ENCODE peak calls at places on chromosome 1, in six cellular contexts. Y is CD4-positive, alpha-beta T cell; M is SK-N-SH; S is heart left ventricle; Q is upper lobe of left lung; P is cardiac muscle cell. I is an unnamed sample.
A peak's percentile ranks its signal among the peaks of the same experiment; 100 is the strongest.

GRCh38 chr1:101284021-101284420 is 47.2 kb downstream of the S1PR1 start:
- DNase-seq in Y (peak; percentile 52), M (no peak), S (no peak), Q (no peak), P (no peak), I (no peak)

GRCh38 chr1:89962024-89962741 is 32.7 kb upstream of the ZNF326 start:
- DNase-seq in Y (no peak), M (no peak), S (no peak), Q (no peak), P (no peak), I (no peak)

GRCh38 chr1:12143631-12144155 is 23.1 kb upstream of the TNFRSF1B start:
- DNase-seq in Y (no peak), M (no peak), S (peak; percentile 88), Q (peak; percentile 92), P (no peak), I (no peak)

GRCh38 chr1:40036574-40036973 is 4.0 kb upstream of the CAP1 start:
- DNase-seq in Y (no peak), M (peak; percentile 27), S (peak; percentile 90), Q (no peak), P (no peak), I (no peak)

GRCh38 chr1:211736351-211736915 is 61.0 kb upstream of the NEK2 start:
- DNase-seq in Y (no peak), M (no peak), S (no peak), Q (no peak), P (no peak), I (no peak)

GRCh38 chr1:61674221-61674620 is 50.7 kb downstream of the TM2D1 start:
- DNase-seq in Y (no peak), M (no peak), S (no peak), Q (peak; percentile 57), P (no peak), I (no peak)

GRCh38 chr1:16441312-16441641 is 753 bp downstream of the NECAP2 start:
- DNase-seq in Y (no peak), M (no peak), S (no peak), Q (no peak), P (no peak), I (no peak)

GRCh38 chr1:58922302-58923089 is 138.6 kb upstream of the JUN start:
- DNase-seq in Y (peak; percentile 43), M (no peak), S (peak; percentile 75), Q (peak; percentile 90), P (peak; percentile 43), I (peak; percentile 40)

GRCh38 chr1:48402619-48403018 is 69.4 kb downstream of the SPATA6 start:
- DNase-seq in Y (no peak), M (no peak), S (no peak), Q (no peak), P (no peak), I (no peak)

GRCh38 chr1:111507411-111508201 is 4.2 kb upstream of the ADORA3 start:
- DNase-seq in Y (peak; percentile 62), M (peak; percentile 57), S (peak; percentile 89), Q (peak; percentile 85), P (peak; percentile 76), I (no peak)

GRCh38 chr1:197027359-197027758 is 39.7 kb downstream of the F13B start:
- DNase-seq in Y (no peak), M (no peak), S (no peak), Q (no peak), P (no peak), I (no peak)

GRCh38 chr1:205124726-205125125 is 2.9 kb upstream of the RBBP5 start:
- DNase-seq in Y (no peak), M (no peak), S (no peak), Q (no peak), P (no peak), I (no peak)

GRCh38 chr1:167762061-167762746 is 40.4 kb downstream of the MPZL1 start:
- DNase-seq in Y (no peak), M (no peak), S (no peak), Q (no peak), P (no peak), I (no peak)

GRCh38 chr1:180720753-180721152 is 88.9 kb downstream of the XPR1 start:
- DNase-seq in Y (no peak), M (no peak), S (no peak), Q (no peak), P (no peak), I (no peak)

GRCh38 chr1:55400560-55400959 is 185.4 kb upstream of the USP24 start:
- DNase-seq in Y (no peak), M (peak; percentile 34), S (no peak), Q (no peak), P (no peak), I (no peak)

GRCh38 chr1:180230416-180230790 is 339 bp downstream of the LHX4 start:
- DNase-seq in Y (no peak), M (no peak), S (no peak), Q (no peak), P (no peak), I (no peak)

GRCh38 chr1:202725541-202725940 is 15.3 kb upstream of the SYT2 start:
- DNase-seq in Y (no peak), M (no peak), S (no peak), Q (no peak), P (no peak), I (no peak)

GRCh38 chr1:31705080-31705866 is 1.5 kb upstream of the COL16A1 start:
- DNase-seq in Y (peak; percentile 51), M (peak; percentile 62), S (peak; percentile 58), Q (peak; percentile 48), P (peak; percentile 51), I (peak; percentile 47)

GRCh38 chr1:32332290-32333079 is 3.5 kb downstream of the MARCKSL1 start:
- DNase-seq in Y (no peak), M (no peak), S (no peak), Q (no peak), P (peak; percentile 13), I (no peak)

GRCh38 chr1:246641394-246641793 is 75.1 kb downstream of the CNST start:
- DNase-seq in Y (no peak), M (no peak), S (no peak), Q (no peak), P (no peak), I (no peak)

GRCh38 chr1:176466514-176466913 is 3.5 kb downstream of the PAPPA2 start:
- DNase-seq in Y (no peak), M (peak; percentile 21), S (no peak), Q (no peak), P (peak; percentile 43), I (no peak)

GRCh38 chr1:221069178-221069903 is 190.1 kb downstream of the HLX start:
- DNase-seq in Y (no peak), M (no peak), S (no peak), Q (no peak), P (no peak), I (no peak)

GRCh38 chr1:197462539-197462938 is 194.5 kb downstream of the CRB1 start:
- DNase-seq in Y (no peak), M (no peak), S (no peak), Q (no peak), P (no peak), I (no peak)

GRCh38 chr1:96538883-96539282 is 182.7 kb upstream of the PTBP2 start:
- DNase-seq in Y (no peak), M (peak; percentile 55), S (peak; percentile 31), Q (no peak), P (peak; percentile 12), I (no peak)

GRCh38 chr1:110768595-110768994 is 93.9 kb upstream of the KCNA3 start:
- DNase-seq in Y (no peak), M (no peak), S (no peak), Q (no peak), P (no peak), I (no peak)

GRCh38 chr1:7505871-7506676 is 265.0 kb upstream of the VAMP3 start:
- DNase-seq in Y (no peak), M (no peak), S (peak; percentile 8), Q (no peak), P (peak; percentile 67), I (no peak)

GRCh38 chr1:176843352-176844297 is 320.9 kb downstream of the ASTN1 start:
- DNase-seq in Y (no peak), M (peak; percentile 37), S (no peak), Q (no peak), P (peak; percentile 65), I (no peak)

GRCh38 chr1:43834280-43835140 is 99.1 kb upstream of the ARTN start:
- DNase-seq in Y (no peak), M (no peak), S (peak; percentile 38), Q (peak; percentile 46), P (no peak), I (no peak)

GRCh38 chr1:104945406-104945805 is 1195.7 kb downstream of the AMY1C start:
- DNase-seq in Y (no peak), M (no peak), S (no peak), Q (no peak), P (no peak), I (no peak)

GRCh38 chr1:104946558-104947210 is 1197.0 kb downstream of the AMY1C start:
- DNase-seq in Y (no peak), M (no peak), S (no peak), Q (no peak), P (no peak), I (no peak)
- H3K9me3 ChIP-seq in Y (peaks cover 4% of the 10 kb centered on the region), M (no peaks in the 10 kb centered on the region), S (peaks cover 8% of the 10 kb centered on the region), Q (no peaks in the 10 kb centered on the region), P (no peaks in the 10 kb centered on the region), I (no peaks in the 10 kb centered on the region)

DNA sequence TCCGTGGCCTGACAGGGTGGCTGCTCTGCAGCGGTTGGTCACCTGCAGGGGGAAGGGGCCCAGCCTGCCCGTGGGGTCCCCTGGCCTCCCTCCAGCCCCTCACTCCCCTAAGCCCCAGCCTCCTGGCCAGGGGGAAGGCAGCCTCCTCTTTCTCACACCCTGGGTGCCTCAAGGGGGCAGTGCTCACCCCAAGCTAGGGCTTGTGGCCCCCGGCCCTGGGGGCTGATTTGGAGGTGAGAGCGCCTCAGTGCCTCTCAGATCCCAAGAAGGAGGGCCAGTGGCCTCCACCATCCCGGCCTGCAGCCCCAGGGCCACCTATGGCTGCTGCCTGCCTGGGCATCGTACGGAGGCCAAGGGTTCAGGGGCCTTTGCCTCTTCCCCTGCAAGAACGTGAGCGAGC is 66.4 kb upstream of the TTC34 start:
- DNase-seq in Y (no peak), M (no peak), S (no peak), Q (no peak), P (no peak), I (no peak)
- H3K9me3 ChIP-seq in Y (peaks cover 19% of the 10 kb centered on the region), M (no peaks in the 10 kb centered on the region), S (peaks cover 21% of the 10 kb centered on the region), Q (peaks cover 26% of the 10 kb centered on the region), P (no peaks in the 10 kb centered on the region), I (peaks cover 2% of the 10 kb centered on the region)

DNA sequence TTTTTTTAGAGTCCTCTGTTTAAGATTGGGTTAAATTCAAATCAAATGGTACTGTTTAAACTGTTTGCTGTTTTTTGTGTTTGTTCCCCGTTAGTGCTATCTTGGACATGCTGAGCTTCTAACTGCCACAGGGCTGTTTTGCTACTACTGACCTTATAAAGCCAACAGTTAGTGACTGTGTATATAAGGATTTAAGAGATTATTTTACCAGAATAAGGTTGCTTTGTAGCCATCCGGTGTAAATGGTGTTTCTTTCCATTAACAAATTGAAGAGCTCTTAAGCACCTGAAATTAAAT is 37.0 kb downstream of the ZNF281 start:
- DNase-seq in Y (no peak), M (no peak), S (no peak), Q (no peak), P (no peak), I (no peak)
- H3K9me3 ChIP-seq in Y (no peaks in the 10 kb centered on the region), M (no peaks in the 10 kb centered on the region), S (no peaks in the 10 kb centered on the region), Q (no peaks in the 10 kb centered on the region), P (no peaks in the 10 kb centered on the region), I (no peaks in the 10 kb centered on the region)

DNA sequence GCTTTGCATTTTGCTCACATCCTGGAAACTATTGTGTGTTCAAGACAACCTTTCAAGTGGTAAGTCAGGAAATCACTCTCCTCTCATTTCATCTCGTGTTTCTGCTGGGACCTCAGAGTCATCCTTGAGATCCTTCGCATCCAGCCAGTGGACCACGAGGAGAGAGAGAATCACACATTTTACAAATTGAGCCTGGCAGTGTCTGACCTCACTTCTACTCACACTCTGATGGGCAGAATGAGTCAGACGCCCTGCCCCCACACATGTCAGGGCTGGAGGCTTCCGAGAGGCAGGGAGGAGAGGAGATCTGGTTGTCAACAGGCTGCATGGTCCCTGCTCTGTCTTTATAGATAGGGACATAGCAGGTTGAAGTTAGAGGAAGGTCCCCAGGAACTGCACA is 509.7 kb downstream of the AJAP1 start:
- DNase-seq in Y (no peak), M (no peak), S (no peak), Q (no peak), P (no peak), I (no peak)
- H3K9me3 ChIP-seq in Y (no peaks in the 10 kb centered on the region), M (no peaks in the 10 kb centered on the region), S (no peaks in the 10 kb centered on the region), Q (no peaks in the 10 kb centered on the region), P (no peaks in the 10 kb centered on the region), I (no peaks in the 10 kb centered on the region)

I was measured in T-helper 17 cell.